ENCODE peak calls at places on chromosomes 1 and 21, in ten cellular contexts. Z, M, Y, R, E, C, D, T, P and A are unnamed samples. For H3K27me3 and H3K9me3, the result is how much of the 10 kb centered on the place peaks cover.

GRCh38 chr21:39000496-39000895 is 182.8 kb downstream of the PSMG1 start:
- DNase-seq in Z (no peak), M (no peak), Y (no peak), R (no peak), E (no peak), C (no peak), D (no peak), T (no peak), P (no peak), A (no peak)

GRCh38 chr1:234125283-234125682 is 220.8 kb downstream of the SLC35F3 start:
- DNase-seq in Z (no peak), M (no peak), Y (no peak), R (peak), E (no peak), C (no peak), D (no peak), T (no peak), P (peak), A (no peak)

GRCh38 chr1:9009438-9010366 is 16.5 kb downstream of the SLC2A7 start:
- DNase-seq in Z (no peak), M (no peak), Y (no peak), R (no peak), E (no peak), C (no peak), D (no peak), T (no peak), P (no peak), A (no peak)

GRCh38 chr1:167630568-167631385 is 745 bp downstream of the RCSD1 start:
- DNase-seq in Z (peak), M (no peak), Y (no peak), R (no peak), E (peak), C (no peak), D (no peak), T (no peak), P (no peak), A (no peak)

GRCh38 chr21:32886339-32886738 is 114.8 kb upstream of the PAXBP1 start:
- DNase-seq in Z (no peak), M (peak), Y (no peak), R (peak), E (peak), C (no peak), D (no peak), T (no peak), P (no peak), A (peak)

GRCh38 chr1:31782766-31783410 is 18.7 kb upstream of the ADGRB2 start:
- DNase-seq in Z (no peak), M (no peak), Y (no peak), R (no peak), E (no peak), C (no peak), D (peak), T (no peak), P (no peak), A (no peak)

GRCh38 chr1:22607154-22607553 is 29.3 kb upstream of the C1QA start:
- DNase-seq in Z (no peak), M (no peak), Y (no peak), R (no peak), E (no peak), C (no peak), D (peak), T (no peak), P (no peak), A (no peak)

GRCh38 chr1:205535866-205536758 is 31.6 kb downstream of the CDK18 start:
- DNase-seq in Z (no peak), M (no peak), Y (peak), R (no peak), E (no peak), C (no peak), D (no peak), T (peak), P (peak), A (no peak)

GRCh38 chr1:67978988-67979516 is 71.4 kb downstream of the DIRAS3 start:
- DNase-seq in Z (no peak), M (no peak), Y (no peak), R (peak), E (no peak), C (no peak), D (no peak), T (no peak), P (no peak), A (no peak)

GRCh38 chr1:21903638-21904474 is 33.3 kb downstream of the HSPG2 start:
- DNase-seq in Z (no peak), M (no peak), Y (no peak), R (no peak), E (no peak), C (no peak), D (no peak), T (no peak), P (no peak), A (no peak)

GRCh38 chr1:209675567-209676154 is 449 bp downstream of the G0S2 start:
- DNase-seq in Z (no peak), M (no peak), Y (peak), R (no peak), E (no peak), C (no peak), D (peak), T (no peak), P (peak), A (no peak)

GRCh38 chr1:117244971-117245370 is 34.2 kb upstream of the VTCN1 start:
- DNase-seq in Z (no peak), M (no peak), Y (no peak), R (no peak), E (no peak), C (no peak), D (no peak), T (no peak), P (no peak), A (no peak)

GRCh38 chr1:27382950-27383627 is at the start of gene CD164L2:
- DNase-seq in Z (no peak), M (peak), Y (no peak), R (no peak), E (peak), C (no peak), D (peak), T (no peak), P (peak), A (no peak)

GRCh38 chr1:118960567-118961136 is 27.5 kb downstream of the TBX15 start:
- DNase-seq in Z (no peak), M (no peak), Y (no peak), R (peak), E (no peak), C (peak), D (no peak), T (no peak), P (peak), A (no peak)

GRCh38 chr1:182971219-182971618 is 18.3 kb upstream of the SHCBP1L start:
- DNase-seq in Z (no peak), M (no peak), Y (no peak), R (no peak), E (no peak), C (no peak), D (no peak), T (no peak), P (no peak), A (no peak)

GRCh38 chr1:51957618-51958017 is 32.9 kb downstream of the RAB3B start:
- DNase-seq in Z (no peak), M (no peak), Y (no peak), R (no peak), E (no peak), C (no peak), D (no peak), T (no peak), P (peak), A (no peak)

GRCh38 chr21:37155216-37155615 is 82.2 kb downstream of the TTC3 start:
- DNase-seq in Z (no peak), M (no peak), Y (no peak), R (no peak), E (no peak), C (no peak), D (no peak), T (no peak), P (no peak), A (no peak)

GRCh38 chr1:183889095-183889494 is 84.2 kb downstream of the RGL1 start:
- DNase-seq in Z (no peak), M (no peak), Y (no peak), R (no peak), E (no peak), C (no peak), D (no peak), T (no peak), P (no peak), A (no peak)

GRCh38 chr1:180151508-180151907 is 3.2 kb upstream of the QSOX1 start:
- DNase-seq in Z (no peak), M (no peak), Y (no peak), R (no peak), E (no peak), C (no peak), D (no peak), T (no peak), P (no peak), A (no peak)

GRCh38 chr1:175628548-175629317 is 114.7 kb downstream of the TNR start:
- DNase-seq in Z (no peak), M (no peak), Y (no peak), R (no peak), E (no peak), C (no peak), D (no peak), T (no peak), P (peak), A (no peak)

GRCh38 chr1:181318022-181318857 is 165.1 kb upstream of the CACNA1E start:
- DNase-seq in Z (no peak), M (no peak), Y (no peak), R (no peak), E (peak), C (no peak), D (no peak), T (no peak), P (no peak), A (no peak)

GRCh38 chr1:215710340-215710971 is 143.4 kb downstream of the KCTD3 start:
- DNase-seq in Z (no peak), M (no peak), Y (no peak), R (peak), E (no peak), C (no peak), D (no peak), T (no peak), P (peak), A (no peak)

GRCh38 chr1:223180803-223181321 is 37.8 kb upstream of the TLR5 start:
- DNase-seq in Z (peak), M (no peak), Y (no peak), R (no peak), E (no peak), C (no peak), D (no peak), T (no peak), P (no peak), A (no peak)

GRCh38 chr1:171910786-171911185 is 69.5 kb downstream of the DNM3 start:
- DNase-seq in Z (no peak), M (no peak), Y (no peak), R (no peak), E (no peak), C (no peak), D (no peak), T (no peak), P (no peak), A (no peak)

GRCh38 chr21:44643911-44644310 is 2.3 kb upstream of the KRTAP10-11 start:
- DNase-seq in Z (no peak), M (no peak), Y (no peak), R (no peak), E (no peak), C (peak), D (no peak), T (no peak), P (no peak), A (no peak)

GRCh38 chr1:197811769-197812168 is 36.5 kb upstream of the DENND1B start:
- DNase-seq in Z (no peak), M (no peak), Y (no peak), R (no peak), E (no peak), C (no peak), D (no peak), T (no peak), P (no peak), A (no peak)

GRCh38 chr1:214503553-214503952 is 47.8 kb downstream of the PTPN14 start:
- DNase-seq in Z (no peak), M (no peak), Y (no peak), R (peak), E (no peak), C (no peak), D (no peak), T (no peak), P (no peak), A (no peak)

GRCh38 chr1:215566556-215567490 is at the start of gene KCTD3:
- DNase-seq in Z (no peak), M (no peak), Y (peak), R (peak), E (peak), C (peak), D (peak), T (peak), P (peak), A (no peak)

GRCh38 chr1:11654571-11655262 is at the start of gene FBXO44:
- DNase-seq in Z (no peak), M (peak), Y (peak), R (peak), E (peak), C (no peak), D (peak), T (peak), P (peak), A (peak)

GRCh38 chr1:42379794-42380616 is 587 bp upstream of the RIMKLA start:
- DNase-seq in Z (no peak), M (no peak), Y (peak), R (peak), E (peak), C (no peak), D (peak), T (no peak), P (no peak), A (no peak)

GRCh38 chr1:71561206-71561605 is 480.4 kb upstream of the ZRANB2 start:
- DNase-seq in Z (no peak), M (no peak), Y (no peak), R (no peak), E (no peak), C (no peak), D (no peak), T (no peak), P (no peak), A (no peak)

GRCh38 chr1:32014199-32014936 is 700 bp downstream of the KHDRBS1 start:
- DNase-seq in Z (no peak), M (peak), Y (peak), R (no peak), E (peak), C (peak), D (peak), T (peak), P (peak), A (no peak)

GRCh38 chr1:15525043-15525958 is 1.3 kb upstream of the CASP9 start:
- DNase-seq in Z (peak), M (no peak), Y (peak), R (peak), E (no peak), C (peak), D (peak), T (peak), P (peak), A (no peak)

GRCh38 chr1:218459878-218460277 is 114.7 kb downstream of the TGFB2 start:
- DNase-seq in Z (no peak), M (no peak), Y (no peak), R (peak), E (no peak), C (no peak), D (no peak), T (no peak), P (no peak), A (no peak)

GRCh38 chr1:162357681-162358266 is 18.9 kb downstream of the SPATA46 start:
- DNase-seq in Z (no peak), M (no peak), Y (no peak), R (peak), E (no peak), C (no peak), D (no peak), T (no peak), P (peak), A (no peak)

DNA sequence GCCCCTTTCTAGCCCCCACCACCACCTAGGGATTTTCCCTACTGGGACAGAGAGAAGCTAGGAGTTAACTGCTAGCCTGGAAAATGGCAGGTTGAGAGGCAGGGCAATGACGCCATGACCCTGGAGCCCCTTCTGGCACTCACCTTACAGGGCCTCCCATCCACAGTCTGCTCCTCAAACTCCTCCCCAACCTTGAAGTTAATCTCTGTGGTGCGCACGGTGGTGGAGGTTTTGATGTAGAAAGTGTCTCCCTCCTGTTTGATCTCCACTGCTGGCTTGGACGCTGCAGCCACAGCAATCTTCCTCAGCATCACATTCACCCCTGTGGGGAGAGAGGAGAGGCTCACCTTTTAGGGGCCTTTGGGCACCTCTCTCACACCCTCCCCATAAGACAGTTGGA is 4.7 kb downstream of the CRABP2 start:
- DNase-seq in Z (no peak), M (no peak), Y (no peak), R (no peak), E (no peak), C (no peak), D (no peak), T (no peak), P (no peak), A (no peak)
- H3K27ac ChIP-seq in Z (no peak), M (no peak), Y (no peak), R (no peak), E (no peak), C (no peak), D (no peak), T (no peak), P (no peak), A (no peak)

GRCh38 chr1:3101127-3101939 is 32.3 kb downstream of the PRDM16 start:
- DNase-seq in Z (no peak), M (no peak), Y (no peak), R (no peak), E (no peak), C (no peak), D (no peak), T (no peak), P (no peak), A (no peak)
- H3K27me3 ChIP-seq in Z (under half), M (under half), Y (under half), R (under half), E (under half), C (under half), D (under half), T (under half), P (under half), A (under half)

DNA sequence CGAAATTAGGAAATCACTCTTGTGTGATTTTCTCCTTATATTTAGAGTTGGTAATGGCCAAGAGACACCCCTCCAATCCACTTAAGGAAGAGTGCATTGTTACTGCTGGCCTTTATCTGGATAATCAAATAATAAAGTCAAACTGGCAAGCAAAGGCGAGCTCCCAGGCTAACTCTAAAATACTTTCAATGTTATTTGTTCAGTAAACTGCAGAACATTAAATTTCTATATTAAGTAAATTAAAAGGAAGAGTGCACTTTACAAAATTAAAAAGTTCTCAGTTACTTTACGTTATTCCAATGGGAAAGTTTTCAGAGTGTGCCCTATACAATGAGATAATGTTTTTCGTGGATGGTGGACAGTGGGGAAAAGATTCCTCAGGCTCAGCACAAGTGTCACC is 562.4 kb upstream of the BEND5 start:
- DNase-seq in Z (no peak), M (no peak), Y (no peak), R (no peak), E (no peak), C (no peak), D (no peak), T (no peak), P (no peak), A (no peak)
- H3K9me3 ChIP-seq in Z (under half), M (under half), Y (under half), R (half or more), E (under half), C (under half), D (under half), T (under half), P (under half), A (under half)

DNA sequence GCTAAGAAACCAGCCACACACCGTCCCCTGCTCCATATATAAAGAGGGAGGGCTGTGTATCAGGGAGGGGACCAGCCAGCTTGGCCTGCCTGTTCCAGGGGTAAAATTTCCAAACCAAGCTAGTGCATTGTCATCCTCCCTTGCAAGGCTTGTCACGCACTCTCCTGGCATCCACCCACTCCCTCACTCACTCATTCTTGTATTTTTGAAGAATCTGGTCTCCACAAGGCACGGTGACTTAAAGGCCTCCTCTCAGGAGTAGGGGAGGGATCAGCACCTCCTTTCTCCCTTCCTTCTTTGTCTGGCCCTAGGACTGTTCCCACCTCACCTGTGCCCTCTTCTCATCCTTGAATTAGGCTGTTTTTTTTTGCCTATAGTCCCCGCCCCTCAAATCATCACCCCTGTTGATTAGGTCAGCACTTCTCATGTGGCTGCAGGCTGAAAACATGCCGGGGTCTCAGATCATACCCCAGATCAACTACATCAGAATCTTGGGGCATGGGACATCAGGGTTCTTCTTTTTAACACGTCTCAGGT is 5.0 kb downstream of the ABCA4 start:
- DNase-seq in Z (no peak), M (no peak), Y (no peak), R (no peak), E (no peak), C (no peak), D (no peak), T (peak), P (no peak), A (no peak)
- H3K27ac ChIP-seq in Z (no peak), M (no peak), Y (no peak), R (peak), E (no peak), C (no peak), D (no peak), T (no peak), P (no peak), A (no peak)

DNA sequence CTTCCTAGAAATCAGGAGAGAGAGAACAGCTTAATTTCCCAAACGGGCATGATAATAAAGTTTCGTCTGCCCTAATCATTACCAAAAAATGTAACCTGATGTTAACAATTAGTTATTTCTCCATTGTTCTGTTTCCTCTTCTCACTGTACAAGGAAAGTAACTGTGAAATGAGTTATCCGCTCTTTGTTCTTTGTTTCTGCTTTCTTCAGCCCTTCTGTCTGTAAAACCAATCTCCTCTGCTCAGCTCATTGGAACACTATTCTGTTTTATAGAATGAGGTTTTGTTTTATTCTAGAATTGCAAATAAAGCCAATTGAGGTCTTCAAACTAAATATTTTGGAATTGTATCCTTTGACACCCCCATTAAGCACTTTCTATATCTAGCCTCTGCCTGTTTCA is 8.8 kb upstream of the THEM4 start:
- DNase-seq in Z (no peak), M (no peak), Y (no peak), R (no peak), E (no peak), C (no peak), D (no peak), T (no peak), P (no peak), A (no peak)
- H3K27me3 ChIP-seq in Z (under half), M (under half), Y (under half), R (under half), E (under half), C (under half), D (under half), T (under half), P (under half), A (under half)